ENCODE peak calls at places on chromosome 21, in four cellular contexts. One of them, this sample, is unnamed.

GRCh38 chr21:16211339-16212303 is 481.8 kb downstream of the USP25 start:
- DNase-seq in H1: no peak
- DNase-seq in HepG2: no peak
- DNase-seq in GM12878: no peak
- DNase-seq in this sample: no peak

GRCh38 chr21:15775981-15776380 is 46.2 kb downstream of the USP25 start:
- DNase-seq in H1: no peak
- DNase-seq in HepG2: no peak
- DNase-seq in GM12878: no peak
- DNase-seq in this sample: no peak

GRCh38 chr21:32096411-32096810 is 182.4 kb downstream of the MIS18A start:
- DNase-seq in H1: peak; percentile 34
- DNase-seq in HepG2: peak; percentile 13
- DNase-seq in GM12878: no peak
- DNase-seq in this sample: peak; percentile 56

GRCh38 chr21:25405991-25406390 is 201.3 kb downstream of the MRPL39 start:
- DNase-seq in H1: no peak
- DNase-seq in HepG2: no peak
- DNase-seq in GM12878: no peak
- DNase-seq in this sample: no peak

GRCh38 chr21:34845521-34846213 is 176.9 kb downstream of the CLIC6 start:
- DNase-seq in H1: no peak
- DNase-seq in HepG2: no peak
- DNase-seq in GM12878: peak; percentile 60
- DNase-seq in this sample: no peak

GRCh38 chr21:37712204-37712934 is 203.9 kb downstream of the KCNJ6 start:
- DNase-seq in H1: peak; percentile 41
- DNase-seq in HepG2: peak; percentile 41
- DNase-seq in GM12878: no peak
- DNase-seq in this sample: peak; percentile 64

GRCh38 chr21:22855581-22855980 is 1857.4 kb downstream of the NCAM2 start:
- DNase-seq in H1: no peak
- DNase-seq in HepG2: no peak
- DNase-seq in GM12878: no peak
- DNase-seq in this sample: no peak

GRCh38 chr21:41164052-41164451 is 3.9 kb upstream of the BACE2 start:
- DNase-seq in H1: no peak
- DNase-seq in HepG2: no peak
- DNase-seq in GM12878: no peak
- DNase-seq in this sample: no peak

GRCh38 chr21:16418663-16419062 is 688.9 kb downstream of the USP25 start:
- DNase-seq in H1: no peak
- DNase-seq in HepG2: no peak
- DNase-seq in GM12878: no peak
- DNase-seq in this sample: no peak

GRCh38 chr21:32253215-32253641 is 25.6 kb downstream of the MIS18A start:
- DNase-seq in H1: no peak
- DNase-seq in HepG2: no peak
- DNase-seq in GM12878: no peak
- DNase-seq in this sample: peak; percentile 61

GRCh38 chr21:31235671-31236450 is 108.2 kb downstream of the TIAM1 start:
- DNase-seq in H1: no peak
- DNase-seq in HepG2: no peak
- DNase-seq in GM12878: no peak
- DNase-seq in this sample: no peak

DNA sequence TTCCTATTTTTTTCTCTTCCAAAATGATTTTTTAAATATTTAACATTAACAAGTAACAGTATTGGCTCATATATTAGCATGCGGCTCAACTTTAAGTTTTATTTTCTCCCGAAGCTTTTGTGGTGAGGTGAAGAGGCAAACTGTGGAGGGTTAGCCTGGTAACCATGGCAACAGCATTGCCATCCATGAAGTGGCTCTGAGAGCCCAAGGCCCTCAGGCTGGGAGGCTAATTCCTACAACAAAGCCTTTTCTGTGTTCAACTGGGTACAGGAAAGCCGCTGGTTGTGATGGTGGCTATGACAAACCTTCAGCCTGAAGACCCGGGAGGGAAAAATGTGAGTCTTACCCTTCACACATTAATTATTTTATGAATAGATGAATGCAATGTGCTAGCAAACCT is 56.6 kb upstream of the B3GALT5 start:
- DNase-seq in H1: no peak
- DNase-seq in HepG2: no peak
- DNase-seq in GM12878: no peak
- DNase-seq in this sample: peak; percentile 53
- TF ChIP-seq TCF12 in H1: no peak
- TF ChIP-seq TCF12 in HepG2: no peak
- TF ChIP-seq TCF12 in GM12878: no peak
- TF ChIP-seq TCF12 in this sample: no peak

GRCh38 chr21:42666918-42667317 is 13.5 kb downstream of the PDE9A start:
- DNase-seq in H1: no peak
- DNase-seq in HepG2: peak; percentile 39
- DNase-seq in GM12878: no peak
- DNase-seq in this sample: no peak
- H3K27ac ChIP-seq in H1: no peak overlapping the region
- H3K27ac ChIP-seq in HepG2: no peak overlapping the region
- H3K27ac ChIP-seq in GM12878: no peak overlapping the region
- H3K27ac ChIP-seq in this sample: no peak overlapping the region

GRCh38 chr21:45864436-45864835 is 117.1 kb upstream of the COL6A1 start:
- DNase-seq in H1: no peak
- DNase-seq in HepG2: no peak
- DNase-seq in GM12878: no peak
- DNase-seq in this sample: no peak
- TF ChIP-seq TCF12 in H1: no peak
- TF ChIP-seq TCF12 in HepG2: no peak
- TF ChIP-seq TCF12 in GM12878: no peak
- TF ChIP-seq TCF12 in this sample: no peak

GRCh38 chr21:45439171-45439872 is 34.4 kb downstream of the COL18A1 start:
- DNase-seq in H1: peak; percentile 72
- DNase-seq in HepG2: peak; percentile 59
- DNase-seq in GM12878: no peak
- DNase-seq in this sample: peak; percentile 95
- H3K27ac ChIP-seq in H1: no peak overlapping the region
- H3K27ac ChIP-seq in HepG2: no peak overlapping the region
- H3K27ac ChIP-seq in GM12878: no peak overlapping the region
- H3K27ac ChIP-seq in this sample: no peak overlapping the region

DNA sequence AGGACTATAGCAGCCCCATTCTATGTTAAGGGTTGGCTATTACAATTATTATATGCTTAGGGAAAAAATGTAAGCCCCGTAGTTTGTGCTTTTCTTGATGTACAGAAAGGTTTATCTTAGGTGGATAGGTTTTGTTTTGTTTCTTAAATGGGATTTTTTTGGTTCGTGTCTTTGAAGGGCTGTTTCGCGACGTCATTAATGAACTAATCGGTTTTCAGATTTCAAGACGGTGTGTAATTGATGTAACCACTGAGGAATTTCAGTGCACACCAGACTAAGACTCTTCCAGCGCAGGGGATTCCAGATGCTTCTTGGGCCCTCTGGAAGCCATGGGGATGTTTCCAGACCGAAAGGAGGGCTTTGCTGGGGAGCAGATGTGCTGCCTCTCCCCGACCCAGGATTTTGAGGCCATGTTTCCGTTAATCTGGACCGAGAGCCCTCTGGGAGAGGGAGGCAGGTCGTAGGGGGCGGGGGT is 4.8 kb upstream of the SIM2 start:
- DNase-seq in H1: no peak
- DNase-seq in HepG2: no peak
- DNase-seq in GM12878: no peak
- DNase-seq in this sample: peak; percentile 37
- TF ChIP-seq TCF12 in H1: no peak
- TF ChIP-seq TCF12 in HepG2: no peak
- TF ChIP-seq TCF12 in GM12878: no peak
- TF ChIP-seq TCF12 in this sample: no peak

GRCh38 chr21:21715286-21715969 is 717.2 kb downstream of the NCAM2 start:
- DNase-seq in H1: no peak
- DNase-seq in HepG2: no peak
- DNase-seq in GM12878: no peak
- DNase-seq in this sample: no peak
- H3K27ac ChIP-seq in H1: no peak overlapping the region
- H3K27ac ChIP-seq in HepG2: no peak overlapping the region
- H3K27ac ChIP-seq in GM12878: no peak overlapping the region
- H3K27ac ChIP-seq in this sample: peak overlapping the region; percentile 82

GRCh38 chr21:43318841-43319781 is 107.8 kb downstream of the SIK1 start:
- DNase-seq in H1: no peak
- DNase-seq in HepG2: no peak
- DNase-seq in GM12878: peak; percentile 19
- DNase-seq in this sample: peak; percentile 77
- TF ChIP-seq TCF12 in H1: no peak
- TF ChIP-seq TCF12 in HepG2: no peak
- TF ChIP-seq TCF12 in GM12878: peak; percentile 67
- TF ChIP-seq TCF12 in this sample: no peak

This sample was measured in SK-N-SH.